ENCODE peak calls at places on chromosomes 2 and 18, in eight cellular contexts. M is GM12878, O is A549, E is spleen, X is thyroid gland, I is uterus, L is testis, U is body of pancreas. P is an unnamed sample.

GRCh38 chr2:229154381-229154780 is 116.7 kb downstream of the PID1 start:
- DNase-seq in M (no peak), O (no peak), E (no peak), X (no peak), I (no peak), L (no peak), U (no peak), P (no peak)

GRCh38 chr2:186605041-186605440 is 15.2 kb downstream of the ITGAV start:
- DNase-seq in M (no peak), O (no peak), E (no peak), X (no peak), I (no peak), L (no peak), U (peak; percentile 13), P (no peak)

GRCh38 chr18:67600781-67601180 is 84.3 kb upstream of the DSEL start:
- DNase-seq in M (no peak), O (no peak), E (no peak), X (no peak), I (no peak), L (no peak), U (no peak), P (no peak)

GRCh38 chr2:223166975-223167650 is 115.1 kb downstream of the KCNE4 start:
- DNase-seq in M (peak; percentile 40), O (no peak), E (no peak), X (no peak), I (no peak), L (no peak), U (no peak), P (no peak)

GRCh38 chr2:224032283-224032682 is 6.8 kb downstream of the SERPINE2 start:
- DNase-seq in M (no peak), O (no peak), E (no peak), X (no peak), I (no peak), L (no peak), U (no peak), P (no peak)

GRCh38 chr2:81852651-81853050 is 1548.1 kb upstream of the LRRTM1 start:
- DNase-seq in M (no peak), O (no peak), E (no peak), X (no peak), I (no peak), L (no peak), U (no peak), P (no peak)

GRCh38 chr2:164841719-164842623 is at the start of gene COBLL1:
- DNase-seq in M (no peak), O (peak; percentile 77), E (peak; percentile 92), X (peak; percentile 92), I (peak; percentile 63), L (peak; percentile 84), U (peak; percentile 90), P (no peak)

GRCh38 chr2:208142255-208142924 is 3.6 kb downstream of the CRYGB start:
- DNase-seq in M (no peak), O (no peak), E (no peak), X (no peak), I (no peak), L (no peak), U (no peak), P (no peak)

GRCh38 chr2:74554821-74555531 is 456 bp downstream of the DOK1 start:
- DNase-seq in M (no peak), O (no peak), E (peak; percentile 94), X (peak; percentile 60), I (peak; percentile 43), L (peak; percentile 44), U (peak; percentile 53), P (no peak)

GRCh38 chr2:3827673-3828575 is 124.5 kb downstream of the DCDC2C start:
- DNase-seq in M (no peak), O (peak; percentile 35), E (no peak), X (peak; percentile 22), I (no peak), L (peak; percentile 60), U (peak; percentile 30), P (no peak)

GRCh38 chr18:31245820-31246219 is 72.1 kb upstream of the DSG1 start:
- DNase-seq in M (no peak), O (no peak), E (no peak), X (no peak), I (no peak), L (no peak), U (no peak), P (no peak)

GRCh38 chr2:218780026-218780425 is 1.9 kb upstream of the CYP27A1 start:
- DNase-seq in M (no peak), O (no peak), E (no peak), X (no peak), I (no peak), L (no peak), U (no peak), P (no peak)

GRCh38 chr2:218780851-218781690 is 876 bp upstream of the CYP27A1 start:
- DNase-seq in M (no peak), O (peak; percentile 27), E (no peak), X (no peak), I (no peak), L (no peak), U (no peak), P (no peak)

GRCh38 chr2:218782529-218782845 is 540 bp downstream of the CYP27A1 start:
- DNase-seq in M (no peak), O (no peak), E (no peak), X (no peak), I (no peak), L (peak; percentile 43), U (no peak), P (no peak)

GRCh38 chr2:218783612-218784169 is 1.7 kb downstream of the CYP27A1 start:
- DNase-seq in M (no peak), O (no peak), E (no peak), X (no peak), I (no peak), L (no peak), U (no peak), P (no peak)

DNA sequence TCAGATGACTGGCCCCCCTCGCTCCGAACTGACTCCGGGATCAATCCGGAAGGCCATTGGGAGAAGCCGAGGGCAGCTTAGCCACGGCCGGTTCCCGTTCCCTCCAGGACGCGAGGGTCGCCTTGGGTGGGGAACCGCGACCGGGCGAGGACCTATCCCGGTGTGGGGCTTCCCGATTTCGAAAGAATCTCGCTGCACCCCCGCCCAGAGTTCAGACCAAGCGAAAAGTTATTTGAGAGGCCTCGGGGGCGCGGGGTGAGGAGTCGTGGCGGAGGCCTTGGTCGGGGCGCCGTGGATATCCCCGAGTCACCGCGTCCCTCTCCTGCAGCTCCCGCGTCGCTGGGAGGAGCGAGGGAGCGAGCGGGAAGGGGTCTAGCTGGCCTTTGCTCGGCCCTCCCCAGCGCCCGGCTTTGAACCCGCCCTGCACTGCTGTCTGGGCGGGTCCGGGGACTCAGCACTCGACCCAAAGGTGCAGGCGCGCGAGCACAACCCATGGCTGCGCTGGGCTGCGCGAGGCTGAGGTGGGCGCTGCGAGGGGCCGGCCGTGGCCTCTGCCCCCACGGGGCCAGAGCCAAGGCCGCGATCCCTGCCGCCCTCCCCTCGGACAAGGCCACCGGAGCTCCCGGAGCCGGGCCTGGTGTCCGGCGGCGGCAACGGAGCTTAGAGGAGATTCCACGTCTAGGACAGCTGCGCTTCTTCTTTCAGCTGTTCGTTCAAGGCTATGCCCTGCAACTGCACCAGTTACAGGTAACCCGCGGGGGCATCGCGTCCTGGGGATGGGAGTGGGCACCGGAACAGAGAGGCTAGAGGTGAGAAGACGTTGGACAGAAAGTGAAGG is at the start of gene CYP27A1:
- DNase-seq in M (no peak), O (no peak), E (peak; percentile 75), X (peak; percentile 48), I (peak; percentile 34), L (peak; percentile 65), U (peak; percentile 58), P (no peak)
- TF ChIP-seq POLR2A in M (no peak), O (no peak), E (no peak), X (no peak), I (no peak), L (no peak), U (no peak), P (peak; percentile 40)

DNA sequence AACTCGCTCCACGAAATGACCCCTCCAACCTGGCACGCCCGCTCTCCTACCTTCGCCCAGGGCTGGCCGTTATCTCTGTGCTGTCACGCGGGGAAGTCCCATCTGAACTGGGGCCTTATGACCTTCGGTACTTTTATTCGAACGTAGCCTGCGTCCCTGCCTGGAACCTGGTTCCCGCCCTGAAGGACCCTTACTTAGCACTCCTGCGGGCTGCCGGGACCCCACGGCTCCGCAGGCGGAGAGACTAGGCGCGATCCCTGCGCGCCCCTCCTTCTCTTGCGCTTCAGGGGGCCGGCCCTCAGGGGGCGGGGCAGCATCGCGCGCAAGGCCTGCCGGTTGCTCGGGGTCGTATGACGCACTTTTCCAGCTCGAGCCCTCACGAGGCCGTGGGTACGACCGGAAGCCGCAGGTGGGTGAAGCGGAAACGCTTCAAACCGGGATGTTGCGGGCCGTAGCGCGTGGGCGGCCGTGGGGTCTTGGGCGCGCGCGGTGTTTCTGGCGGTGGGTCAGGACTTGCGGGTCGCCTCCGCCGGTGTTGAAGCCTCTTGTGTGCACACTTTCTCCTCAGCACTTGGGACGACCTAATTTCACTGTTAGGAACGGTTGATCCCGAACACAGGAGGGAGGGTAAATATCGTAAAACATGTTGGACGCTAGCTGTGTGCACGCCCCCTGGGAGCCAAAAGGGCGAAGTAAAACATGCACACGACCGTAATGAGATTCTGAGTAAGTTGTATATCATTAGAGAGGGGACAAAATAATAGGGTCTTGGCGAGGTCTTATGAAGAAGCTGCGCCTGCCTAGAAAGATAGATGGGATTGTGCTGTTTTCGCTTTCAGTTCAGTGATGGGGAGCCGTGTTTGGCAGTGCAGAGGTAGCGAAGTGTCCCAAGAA is at the start of the genes LIPT1 and TSGA10:
- DNase-seq in M (peak; percentile 69), O (peak; percentile 94), E (peak; percentile 97), X (peak; percentile 95), I (peak; percentile 94), L (peak; percentile 96), U (peak; percentile 94), P (peak; percentile 28)
- TF ChIP-seq CTCF in M (no peak), O (peak; percentile 20), E (no peak), X (no peak), I (peak; percentile 5), L (no peak), U (no peak), P (peak; percentile 31)

GRCh38 chr2:190941571-190941970 is 61.0 kb downstream of the GLS start:
- DNase-seq in M (no peak), O (no peak), E (no peak), X (no peak), I (no peak), L (no peak), U (no peak), P (no peak)
- TF ChIP-seq POLR2A in M (no peak), O (no peak), E (no peak), X (no peak), I (no peak), L (no peak), U (no peak), P (no peak)

DNA sequence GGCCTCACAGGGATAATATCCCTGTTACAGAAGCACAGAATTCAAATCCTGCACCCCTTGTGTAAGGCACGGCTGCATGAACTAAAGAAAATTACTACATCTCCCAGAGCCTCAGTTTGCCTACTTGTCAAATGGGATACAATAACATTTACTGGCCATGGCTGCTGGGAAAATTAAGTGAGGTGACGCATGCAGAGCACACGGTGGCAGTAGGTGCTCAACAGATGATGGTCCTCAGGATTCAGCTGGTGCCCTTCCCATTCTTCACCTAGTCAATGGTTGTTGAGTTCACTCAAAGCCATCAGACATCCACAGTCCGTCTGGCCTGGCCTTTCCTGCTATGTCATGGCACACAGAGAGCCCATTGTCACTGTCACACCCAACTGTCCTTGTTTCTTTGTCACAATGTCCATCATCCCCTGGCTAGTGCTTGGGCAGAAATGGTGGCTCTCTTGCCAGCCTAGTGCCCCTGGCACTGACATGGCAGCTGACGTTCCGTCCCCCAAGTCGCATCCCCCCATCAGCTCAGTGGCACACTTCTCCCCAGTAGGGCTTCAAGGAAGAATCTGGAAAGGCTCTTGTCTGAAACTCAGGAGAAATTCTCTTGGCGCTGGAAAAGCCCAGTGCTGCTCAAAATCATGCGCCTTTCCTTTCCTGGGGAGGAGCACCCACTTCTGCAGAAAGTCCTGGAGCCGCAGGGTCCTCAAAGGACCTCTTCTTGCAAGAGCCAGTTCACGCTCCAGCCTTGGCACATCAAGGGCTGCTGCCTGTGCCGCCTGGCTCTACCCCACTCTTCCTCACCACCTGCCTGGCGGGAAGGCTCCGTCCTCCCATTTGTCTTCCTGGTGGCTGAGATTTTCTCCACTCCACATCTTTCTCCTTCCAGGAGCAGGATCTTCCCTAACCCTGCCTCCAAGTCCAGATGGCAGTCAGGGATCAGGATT is 55.9 kb upstream of the SLC66A3 start:
- DNase-seq in M (no peak), O (peak; percentile 24), E (peak; percentile 47), X (no peak), I (no peak), L (peak; percentile 9), U (no peak), P (no peak)
- TF ChIP-seq CTCF in M (peak; percentile 24), O (no peak), E (no peak), X (no peak), I (no peak), L (no peak), U (no peak), P (no peak)